ENCODE peak calls at places on chromosomes 12 and 14, in nine cellular contexts. B, H, U, M, T, G, J, Y and W are unnamed samples.
A peak's percentile ranks its signal among the peaks of the same experiment; 100 is the strongest.

GRCh38 chr12:6818246-6819006 is 3.2 kb upstream of the GPR162 start:
- DNase-seq in B (no peak), H (peak; percentile 35), U (no peak), M (no peak), T (no peak), G (no peak), J (peak; percentile 52), Y (no peak), W (no peak)

GRCh38 chr12:1391722-1392121 is 202.7 kb downstream of the FBXL14 start:
- DNase-seq in B (no peak), H (no peak), U (no peak), M (no peak), T (no peak), G (peak; percentile 13), J (peak; percentile 55), Y (no peak), W (peak; percentile 36)

GRCh38 chr12:113445544-113446176 is 23.5 kb downstream of the SDSL start:
- DNase-seq in B (no peak), H (no peak), U (no peak), M (no peak), T (no peak), G (no peak), J (no peak), Y (peak; percentile 48), W (no peak)

GRCh38 chr12:75366629-75367028 is 24.3 kb upstream of the GLIPR1L2 start:
- DNase-seq in B (no peak), H (no peak), U (no peak), M (no peak), T (no peak), G (no peak), J (no peak), Y (no peak), W (no peak)

GRCh38 chr14:95023886-95024285 is 133.4 kb downstream of the DICER1 start:
- DNase-seq in B (peak; percentile 38), H (no peak), U (no peak), M (no peak), T (no peak), G (no peak), J (no peak), Y (no peak), W (no peak)

GRCh38 chr12:50765325-50765911 is 1.5 kb downstream of the ATF1 start:
- DNase-seq in B (peak; percentile 35), H (peak; percentile 20), U (no peak), M (peak; percentile 2), T (peak; percentile 0), G (peak; percentile 79), J (peak; percentile 65), Y (peak; percentile 71), W (peak; percentile 68)

GRCh38 chr12:72093930-72094329 is 155.3 kb downstream of the TPH2 start:
- DNase-seq in B (no peak), H (no peak), U (no peak), M (no peak), T (no peak), G (no peak), J (no peak), Y (no peak), W (no peak)

GRCh38 chr12:4052691-4053090 is 179.5 kb upstream of the PARP11 start:
- DNase-seq in B (no peak), H (no peak), U (no peak), M (no peak), T (no peak), G (no peak), J (no peak), Y (no peak), W (no peak)

GRCh38 chr12:106248177-106248848 is 493 bp upstream of the CKAP4 start:
- DNase-seq in B (peak; percentile 76), H (peak; percentile 25), U (no peak), M (peak; percentile 11), T (no peak), G (peak; percentile 38), J (peak; percentile 52), Y (peak; percentile 74), W (peak; percentile 72)

GRCh38 chr14:58297412-58297761 is 968 bp upstream of the ARID4A start:
- DNase-seq in B (peak; percentile 66), H (no peak), U (no peak), M (no peak), T (no peak), G (no peak), J (peak; percentile 75), Y (no peak), W (peak; percentile 73)

GRCh38 chr12:106629797-106630669 is 47.2 kb downstream of the RFX4 start:
- DNase-seq in B (no peak), H (no peak), U (no peak), M (no peak), T (no peak), G (no peak), J (no peak), Y (peak; percentile 43), W (peak; percentile 41)

GRCh38 chr12:79776111-79776510 is 85.3 kb upstream of the PAWR start:
- DNase-seq in B (no peak), H (no peak), U (no peak), M (no peak), T (no peak), G (peak; percentile 21), J (no peak), Y (peak; percentile 40), W (no peak)

GRCh38 chr12:124696689-124697476 is 129.5 kb upstream of the NCOR2 start:
- DNase-seq in B (no peak), H (no peak), U (no peak), M (no peak), T (no peak), G (no peak), J (no peak), Y (no peak), W (peak; percentile 59)

GRCh38 chr14:90597961-90598360 is 201.1 kb downstream of the CALM1 start:
- DNase-seq in B (no peak), H (no peak), U (no peak), M (no peak), T (no peak), G (no peak), J (no peak), Y (no peak), W (no peak)

GRCh38 chr12:104567832-104568490 is 111.2 kb downstream of the CHST11 start:
- DNase-seq in B (no peak), H (no peak), U (no peak), M (no peak), T (no peak), G (no peak), J (no peak), Y (no peak), W (no peak)

GRCh38 chr14:24299255-24300191 is at the start of the genes DHRS1 and NOP9:
- DNase-seq in B (peak; percentile 89), H (peak; percentile 88), U (peak; percentile 87), M (peak; percentile 66), T (peak; percentile 66), G (peak; percentile 78), J (peak; percentile 96), Y (peak; percentile 91), W (peak; percentile 93)

GRCh38 chr14:80940146-80940545 is 1.4 kb downstream of the CEP128 start:
- DNase-seq in B (no peak), H (no peak), U (no peak), M (no peak), T (no peak), G (no peak), J (no peak), Y (no peak), W (peak; percentile 23)

GRCh38 chr14:25095784-25096390 is 45.9 kb upstream of the STXBP6 start:
- DNase-seq in B (no peak), H (no peak), U (no peak), M (no peak), T (no peak), G (no peak), J (no peak), Y (no peak), W (peak; percentile 27)

GRCh38 chr12:119780786-119781434 is 96.2 kb downstream of the CIT start:
- DNase-seq in B (peak; percentile 22), H (peak; percentile 53), U (peak; percentile 43), M (no peak), T (no peak), G (peak; percentile 67), J (peak; percentile 55), Y (peak; percentile 72), W (peak; percentile 45)